ENCODE peak calls at places on chromosomes 3 and 15, in eight cellular contexts. One of them, this sample, is unnamed.

GRCh38 chr15:69781411-69782125 is 316.1 kb downstream of the TLE3 start:
- DNase-seq in head of caudate nucleus: no peak
- DNase-seq in NCI-H1436: no peak
- DNase-seq in GM19239: no peak
- DNase-seq in GM20000: no peak
- DNase-seq in stomach: no peak
- DNase-seq in T-helper 17 cell: no peak
- DNase-seq in activated CD8-positive, alpha-beta T cell treated with anti-CD3 and anti-CD28 coated beads, Interleukin-2, amount 10 ng/mL, durations not matched to agents 7 days and 5 days: peak
- DNase-seq in this sample: no peak

GRCh38 chr3:54320376-54320775 is 198.0 kb downstream of the CACNA2D3 start:
- DNase-seq in head of caudate nucleus: no peak
- DNase-seq in NCI-H1436: no peak
- DNase-seq in GM19239: no peak
- DNase-seq in GM20000: no peak
- DNase-seq in stomach: no peak
- DNase-seq in T-helper 17 cell: no peak
- DNase-seq in activated CD8-positive, alpha-beta T cell treated with anti-CD3 and anti-CD28 coated beads, Interleukin-2, amount 10 ng/mL, durations not matched to agents 7 days and 5 days: no peak
- DNase-seq in this sample: no peak

GRCh38 chr3:32835943-32836342 is 18.1 kb downstream of the TRIM71 start:
- DNase-seq in head of caudate nucleus: no peak
- DNase-seq in NCI-H1436: no peak
- DNase-seq in GM19239: no peak
- DNase-seq in GM20000: no peak
- DNase-seq in stomach: no peak
- DNase-seq in T-helper 17 cell: no peak
- DNase-seq in activated CD8-positive, alpha-beta T cell treated with anti-CD3 and anti-CD28 coated beads, Interleukin-2, amount 10 ng/mL, durations not matched to agents 7 days and 5 days: no peak
- DNase-seq in this sample: no peak

GRCh38 chr3:46368569-46368968 is 2.2 kb upstream of the CCR5 start:
- DNase-seq in head of caudate nucleus: peak
- DNase-seq in NCI-H1436: no peak
- DNase-seq in GM19239: no peak
- DNase-seq in GM20000: peak
- DNase-seq in stomach: peak
- DNase-seq in T-helper 17 cell: peak
- DNase-seq in activated CD8-positive, alpha-beta T cell treated with anti-CD3 and anti-CD28 coated beads, Interleukin-2, amount 10 ng/mL, durations not matched to agents 7 days and 5 days: peak
- DNase-seq in this sample: peak

GRCh38 chr3:134328147-134328591 is 46.1 kb downstream of the AMOTL2 start:
- DNase-seq in head of caudate nucleus: no peak
- DNase-seq in NCI-H1436: no peak
- DNase-seq in GM19239: no peak
- DNase-seq in GM20000: no peak
- DNase-seq in stomach: no peak
- DNase-seq in T-helper 17 cell: no peak
- DNase-seq in activated CD8-positive, alpha-beta T cell treated with anti-CD3 and anti-CD28 coated beads, Interleukin-2, amount 10 ng/mL, durations not matched to agents 7 days and 5 days: no peak
- DNase-seq in this sample: no peak

GRCh38 chr3:41202834-41203345 is 3.6 kb downstream of the CTNNB1 start:
- DNase-seq in head of caudate nucleus: no peak
- DNase-seq in NCI-H1436: no peak
- DNase-seq in GM19239: no peak
- DNase-seq in GM20000: peak
- DNase-seq in stomach: no peak
- DNase-seq in T-helper 17 cell: no peak
- DNase-seq in activated CD8-positive, alpha-beta T cell treated with anti-CD3 and anti-CD28 coated beads, Interleukin-2, amount 10 ng/mL, durations not matched to agents 7 days and 5 days: no peak
- DNase-seq in this sample: no peak

GRCh38 chr15:22808761-22809280 is 22.4 kb downstream of the NIPA1 start:
- DNase-seq in head of caudate nucleus: no peak
- DNase-seq in NCI-H1436: no peak
- DNase-seq in GM19239: no peak
- DNase-seq in GM20000: no peak
- DNase-seq in stomach: no peak
- DNase-seq in T-helper 17 cell: no peak
- DNase-seq in activated CD8-positive, alpha-beta T cell treated with anti-CD3 and anti-CD28 coated beads, Interleukin-2, amount 10 ng/mL, durations not matched to agents 7 days and 5 days: no peak
- DNase-seq in this sample: no peak

GRCh38 chr3:9247361-9248231 is 1.9 kb downstream of the SRGAP3 start:
- DNase-seq in head of caudate nucleus: peak
- DNase-seq in NCI-H1436: no peak
- DNase-seq in GM19239: no peak
- DNase-seq in GM20000: no peak
- DNase-seq in stomach: peak
- DNase-seq in T-helper 17 cell: no peak
- DNase-seq in activated CD8-positive, alpha-beta T cell treated with anti-CD3 and anti-CD28 coated beads, Interleukin-2, amount 10 ng/mL, durations not matched to agents 7 days and 5 days: no peak
- DNase-seq in this sample: no peak

GRCh38 chr15:98776607-98777281 is 128.4 kb downstream of the IGF1R start:
- DNase-seq in head of caudate nucleus: no peak
- DNase-seq in NCI-H1436: no peak
- DNase-seq in GM19239: no peak
- DNase-seq in GM20000: peak
- DNase-seq in stomach: peak
- DNase-seq in T-helper 17 cell: no peak
- DNase-seq in activated CD8-positive, alpha-beta T cell treated with anti-CD3 and anti-CD28 coated beads, Interleukin-2, amount 10 ng/mL, durations not matched to agents 7 days and 5 days: peak
- DNase-seq in this sample: no peak

GRCh38 chr15:86906406-86906805 is 826.7 kb downstream of the AGBL1 start:
- DNase-seq in head of caudate nucleus: no peak
- DNase-seq in NCI-H1436: no peak
- DNase-seq in GM19239: no peak
- DNase-seq in GM20000: no peak
- DNase-seq in stomach: no peak
- DNase-seq in T-helper 17 cell: no peak
- DNase-seq in activated CD8-positive, alpha-beta T cell treated with anti-CD3 and anti-CD28 coated beads, Interleukin-2, amount 10 ng/mL, durations not matched to agents 7 days and 5 days: no peak
- DNase-seq in this sample: no peak

GRCh38 chr15:100665570-100665969 is 63.2 kb downstream of the ASB7 start:
- DNase-seq in head of caudate nucleus: no peak
- DNase-seq in NCI-H1436: no peak
- DNase-seq in GM19239: no peak
- DNase-seq in GM20000: no peak
- DNase-seq in stomach: no peak
- DNase-seq in T-helper 17 cell: no peak
- DNase-seq in activated CD8-positive, alpha-beta T cell treated with anti-CD3 and anti-CD28 coated beads, Interleukin-2, amount 10 ng/mL, durations not matched to agents 7 days and 5 days: no peak
- DNase-seq in this sample: no peak

GRCh38 chr15:73183071-73183470 is 130.8 kb downstream of the NEO1 start:
- DNase-seq in head of caudate nucleus: no peak
- DNase-seq in NCI-H1436: no peak
- DNase-seq in GM19239: no peak
- DNase-seq in GM20000: no peak
- DNase-seq in stomach: no peak
- DNase-seq in T-helper 17 cell: no peak
- DNase-seq in activated CD8-positive, alpha-beta T cell treated with anti-CD3 and anti-CD28 coated beads, Interleukin-2, amount 10 ng/mL, durations not matched to agents 7 days and 5 days: no peak
- DNase-seq in this sample: peak

GRCh38 chr15:74234598-74234875 is 1.6 kb upstream of the CCDC33 start:
- DNase-seq in head of caudate nucleus: no peak
- DNase-seq in NCI-H1436: no peak
- DNase-seq in GM19239: no peak
- DNase-seq in GM20000: no peak
- DNase-seq in stomach: no peak
- DNase-seq in T-helper 17 cell: no peak
- DNase-seq in activated CD8-positive, alpha-beta T cell treated with anti-CD3 and anti-CD28 coated beads, Interleukin-2, amount 10 ng/mL, durations not matched to agents 7 days and 5 days: no peak
- DNase-seq in this sample: no peak

GRCh38 chr3:57120040-57120802 is 44.9 kb downstream of the IL17RD start:
- DNase-seq in head of caudate nucleus: no peak
- DNase-seq in NCI-H1436: no peak
- DNase-seq in GM19239: no peak
- DNase-seq in GM20000: no peak
- DNase-seq in stomach: no peak
- DNase-seq in T-helper 17 cell: no peak
- DNase-seq in activated CD8-positive, alpha-beta T cell treated with anti-CD3 and anti-CD28 coated beads, Interleukin-2, amount 10 ng/mL, durations not matched to agents 7 days and 5 days: no peak
- DNase-seq in this sample: no peak

GRCh38 chr3:146308682-146309081 is 57.8 kb upstream of the PLSCR4 start:
- DNase-seq in head of caudate nucleus: no peak
- DNase-seq in NCI-H1436: no peak
- DNase-seq in GM19239: no peak
- DNase-seq in GM20000: no peak
- DNase-seq in stomach: no peak
- DNase-seq in T-helper 17 cell: no peak
- DNase-seq in activated CD8-positive, alpha-beta T cell treated with anti-CD3 and anti-CD28 coated beads, Interleukin-2, amount 10 ng/mL, durations not matched to agents 7 days and 5 days: no peak
- DNase-seq in this sample: no peak

GRCh38 chr15:29043731-29044485 is 158.1 kb downstream of the APBA2 start:
- DNase-seq in head of caudate nucleus: no peak
- DNase-seq in NCI-H1436: no peak
- DNase-seq in GM19239: no peak
- DNase-seq in GM20000: no peak
- DNase-seq in stomach: no peak
- DNase-seq in T-helper 17 cell: no peak
- DNase-seq in activated CD8-positive, alpha-beta T cell treated with anti-CD3 and anti-CD28 coated beads, Interleukin-2, amount 10 ng/mL, durations not matched to agents 7 days and 5 days: no peak
- DNase-seq in this sample: peak

GRCh38 chr3:40143283-40144090 is 166.0 kb upstream of the EIF1B start:
- DNase-seq in head of caudate nucleus: no peak
- DNase-seq in NCI-H1436: no peak
- DNase-seq in GM19239: no peak
- DNase-seq in GM20000: no peak
- DNase-seq in stomach: no peak
- DNase-seq in T-helper 17 cell: no peak
- DNase-seq in activated CD8-positive, alpha-beta T cell treated with anti-CD3 and anti-CD28 coated beads, Interleukin-2, amount 10 ng/mL, durations not matched to agents 7 days and 5 days: no peak
- DNase-seq in this sample: no peak

GRCh38 chr3:15405448-15406050 is 21.8 kb downstream of the METTL6 start:
- DNase-seq in head of caudate nucleus: no peak
- DNase-seq in NCI-H1436: no peak
- DNase-seq in GM19239: peak
- DNase-seq in GM20000: peak
- DNase-seq in stomach: no peak
- DNase-seq in T-helper 17 cell: no peak
- DNase-seq in activated CD8-positive, alpha-beta T cell treated with anti-CD3 and anti-CD28 coated beads, Interleukin-2, amount 10 ng/mL, durations not matched to agents 7 days and 5 days: peak
- DNase-seq in this sample: no peak

GRCh38 chr15:51765751-51766150 is 14.4 kb downstream of the TMOD2 start:
- DNase-seq in head of caudate nucleus: no peak
- DNase-seq in NCI-H1436: no peak
- DNase-seq in GM19239: no peak
- DNase-seq in GM20000: no peak
- DNase-seq in stomach: no peak
- DNase-seq in T-helper 17 cell: no peak
- DNase-seq in activated CD8-positive, alpha-beta T cell treated with anti-CD3 and anti-CD28 coated beads, Interleukin-2, amount 10 ng/mL, durations not matched to agents 7 days and 5 days: no peak
- DNase-seq in this sample: peak

GRCh38 chr3:171977860-171978259 is 61.5 kb upstream of the FNDC3B start:
- DNase-seq in head of caudate nucleus: no peak
- DNase-seq in NCI-H1436: no peak
- DNase-seq in GM19239: no peak
- DNase-seq in GM20000: no peak
- DNase-seq in stomach: no peak
- DNase-seq in T-helper 17 cell: no peak
- DNase-seq in activated CD8-positive, alpha-beta T cell treated with anti-CD3 and anti-CD28 coated beads, Interleukin-2, amount 10 ng/mL, durations not matched to agents 7 days and 5 days: no peak
- DNase-seq in this sample: no peak

GRCh38 chr15:75063338-75063737 is 39.9 kb downstream of the PPCDC start:
- DNase-seq in head of caudate nucleus: no peak
- DNase-seq in NCI-H1436: no peak
- DNase-seq in GM19239: no peak
- DNase-seq in GM20000: no peak
- DNase-seq in stomach: no peak
- DNase-seq in T-helper 17 cell: no peak
- DNase-seq in activated CD8-positive, alpha-beta T cell treated with anti-CD3 and anti-CD28 coated beads, Interleukin-2, amount 10 ng/mL, durations not matched to agents 7 days and 5 days: no peak
- DNase-seq in this sample: no peak